ENCODE peak calls at places on chromosomes 11 and 22, in seven cellular contexts. E is OCI-LY7, H is heart right ventricle, V is left ventricle myocardium inferior, C is pancreas, K is psoas muscle, L is fibroblast of lung. N is an unnamed sample.
A peak's percentile ranks its signal among the peaks of the same experiment; 100 is the strongest.

GRCh38 chr11:30706276-30706675 is 120.1 kb upstream of the MPPED2 start:
- DNase-seq in C (no peak), E (no peak), H (no peak), V (no peak), K (no peak), L (no peak), N (no peak)

GRCh38 chr11:76215946-76216345 is 9.6 kb upstream of the WNT11 start:
- DNase-seq in L (no peak), H (peak; percentile 1), V (peak; percentile 3), E (no peak), C (no peak), K (peak; percentile 44), N (no peak)

GRCh38 chr22:38180841-38181452 is 683 bp downstream of the PLA2G6 start:
- DNase-seq in V (peak; percentile 44), E (peak; percentile 55), K (peak; percentile 70), H (no peak), L (peak; percentile 23), C (no peak), N (peak; percentile 37)

GRCh38 chr22:39281126-39281525 is 36.3 kb upstream of the PDGFB start:
- DNase-seq in C (no peak), K (no peak), H (no peak), V (no peak), L (no peak), E (no peak), N (no peak)

GRCh38 chr11:111213256-111213655 is 32.3 kb upstream of the POU2AF2 start:
- DNase-seq in C (no peak), V (no peak), K (no peak), H (no peak), L (no peak), E (no peak), N (no peak)

GRCh38 chr22:24067587-24068376 is 56.7 kb downstream of the CABIN1 start:
- DNase-seq in V (no peak), C (peak; percentile 50), K (no peak), H (no peak), E (peak; percentile 25), L (no peak), N (no peak)

GRCh38 chr11:60498853-60499252 is 6.3 kb downstream of the MS4A12 start:
- DNase-seq in K (no peak), V (no peak), L (no peak), H (no peak), E (peak; percentile 95), C (no peak), N (no peak)

GRCh38 chr11:403761-404431 is 9.9 kb downstream of the PKP3 start:
- DNase-seq in E (no peak), H (no peak), L (no peak), K (peak; percentile 52), V (no peak), C (no peak), N (no peak)

GRCh38 chr11:3853935-3854659 is 1.4 kb upstream of the STIM1 start:
- DNase-seq in H (no peak), E (peak; percentile 93), L (no peak), K (peak; percentile 89), C (peak; percentile 31), V (peak; percentile 21), N (peak; percentile 41)

GRCh38 chr22:41799486-41800347 is 762 bp upstream of the CCDC134 start:
- DNase-seq in H (peak; percentile 48), L (peak; percentile 25), V (peak; percentile 34), K (peak; percentile 70), E (peak; percentile 30), C (peak; percentile 36), N (peak; percentile 15)

GRCh38 chr11:115081972-115082371 is 403.6 kb downstream of the NXPE2 start:
- DNase-seq in K (peak; percentile 63), L (no peak), C (no peak), V (no peak), H (no peak), E (no peak), N (no peak)

GRCh38 chr11:32323814-32324130 is 111.6 kb downstream of the WT1 start:
- DNase-seq in C (no peak), V (no peak), L (no peak), E (no peak), H (no peak), K (no peak), N (no peak)

GRCh38 chr22:19765477-19766234 is 5.1 kb downstream of the TBX1 start:
- DNase-seq in K (no peak), H (peak; percentile 37), E (no peak), C (no peak), V (no peak), L (no peak), N (no peak)

GRCh38 chr11:69644071-69644961 is 3.4 kb downstream of the CCND1 start:
- DNase-seq in H (peak; percentile 87), V (peak; percentile 82), K (peak; percentile 70), L (peak; percentile 97), C (peak; percentile 73), E (no peak), N (peak; percentile 85)

GRCh38 chr11:44659641-44660040 is 67.1 kb upstream of the TSPAN18 start:
- DNase-seq in E (no peak), V (peak; percentile 76), L (no peak), H (peak; percentile 68), C (no peak), K (peak; percentile 67), N (peak; percentile 56)

GRCh38 chr22:37100589-37101127 is 8.9 kb downstream of the TMPRSS6 start:
- DNase-seq in L (no peak), E (no peak), H (no peak), V (no peak), C (no peak), K (no peak), N (no peak)

GRCh38 chr22:50621491-50621880 is 6.5 kb downstream of the ARSA start:
- DNase-seq in K (no peak), H (no peak), L (no peak), E (peak; percentile 70), C (no peak), V (no peak), N (no peak)

GRCh38 chr11:65431452-65432132 is 9.0 kb downstream of the NEAT1 start:
- DNase-seq in E (peak; percentile 77), V (no peak), L (peak; percentile 66), H (no peak), C (no peak), K (no peak), N (no peak)

GRCh38 chr11:120801801-120802689 is 221.9 kb upstream of the TBCEL start:
- DNase-seq in L (peak; percentile 64), K (no peak), E (peak; percentile 72), C (peak; percentile 67), V (peak; percentile 44), H (peak; percentile 44), N (peak; percentile 63)

GRCh38 chr22:45574069-45574703 is 71.5 kb downstream of the FBLN1 start:
- DNase-seq in H (no peak), V (no peak), L (no peak), C (no peak), K (peak; percentile 28), E (no peak), N (no peak)

GRCh38 chr11:110356769-110357671 is 60.6 kb upstream of the RDX start:
- DNase-seq in L (peak; percentile 16), C (peak; percentile 44), K (no peak), V (no peak), H (no peak), E (no peak), N (no peak)

GRCh38 chr11:118900535-118901384 is 17.1 kb downstream of the CXCR5 start:
- DNase-seq in L (no peak), E (no peak), H (no peak), C (peak; percentile 17), V (no peak), K (peak; percentile 51), N (no peak)
- H3K4me1 ChIP-seq in L (no peaks in the 10 kb centered on the region), E (peaks cover 34% of the 10 kb centered on the region), H (no peaks in the 10 kb centered on the region), C (no peaks in the 10 kb centered on the region), V (no peaks in the 10 kb centered on the region), K (peaks cover 4% of the 10 kb centered on the region), N (peaks cover 7% of the 10 kb centered on the region)

GRCh38 chr11:2392241-2392959 is 8.2 kb upstream of the TSSC4 start:
- DNase-seq in E (no peak), H (no peak), K (no peak), V (no peak), L (no peak), C (no peak), N (no peak)

GRCh38 chr11:2390871-2391662 is 9.5 kb upstream of the TSSC4 start:
- DNase-seq in L (peak; percentile 85), H (no peak), E (peak; percentile 77), V (no peak), K (no peak), C (no peak), N (no peak)

GRCh38 chr11:2393111-2393868 is 7.3 kb upstream of the TSSC4 start:
- DNase-seq in L (no peak), H (no peak), V (no peak), C (no peak), E (peak; percentile 82), K (no peak), N (no peak)

GRCh38 chr11:2390091-2390870 is 10.3 kb upstream of the TSSC4 start:
- DNase-seq in H (no peak), C (no peak), E (no peak), K (peak; percentile 78), L (peak; percentile 9), V (no peak), N (no peak)

DNA sequence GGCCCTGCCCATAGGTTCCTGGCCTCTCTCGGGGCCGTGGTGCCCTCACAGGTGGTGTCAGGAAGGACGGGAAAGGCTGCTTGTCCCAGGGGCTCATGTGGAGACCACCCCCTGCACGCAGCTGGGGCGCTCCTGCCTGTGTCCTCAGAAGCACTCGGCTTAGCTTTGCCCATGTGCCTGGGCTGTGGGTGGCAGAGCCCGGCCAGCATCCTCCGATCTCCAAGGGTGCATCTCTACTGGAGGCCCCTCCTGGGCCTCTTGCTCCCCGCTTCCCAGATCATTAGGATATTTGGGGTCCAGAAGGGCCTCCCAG is 8.9 kb upstream of the TSSC4 start:
- DNase-seq in E (no peak), C (no peak), K (no peak), L (no peak), V (no peak), H (no peak), N (no peak)
- H3K27ac ChIP-seq in E (peak overlapping the region; percentile 99), C (no peak overlapping the region), K (no peak overlapping the region), L (peak overlapping the region; percentile 38), V (peak overlapping the region; percentile 77), H (peak overlapping the region; percentile 35), N (peak overlapping the region; percentile 58)

GRCh38 chr11:127037001-127037400 is 36.4 kb upstream of the KIRREL3 start:
- DNase-seq in C (no peak), E (no peak), V (no peak), K (no peak), L (no peak), H (no peak), N (no peak)

GRCh38 chr11:127044535-127044934 is 44.0 kb upstream of the KIRREL3 start:
- DNase-seq in H (no peak), L (no peak), E (no peak), V (no peak), K (no peak), C (no peak), N (no peak)

DNA sequence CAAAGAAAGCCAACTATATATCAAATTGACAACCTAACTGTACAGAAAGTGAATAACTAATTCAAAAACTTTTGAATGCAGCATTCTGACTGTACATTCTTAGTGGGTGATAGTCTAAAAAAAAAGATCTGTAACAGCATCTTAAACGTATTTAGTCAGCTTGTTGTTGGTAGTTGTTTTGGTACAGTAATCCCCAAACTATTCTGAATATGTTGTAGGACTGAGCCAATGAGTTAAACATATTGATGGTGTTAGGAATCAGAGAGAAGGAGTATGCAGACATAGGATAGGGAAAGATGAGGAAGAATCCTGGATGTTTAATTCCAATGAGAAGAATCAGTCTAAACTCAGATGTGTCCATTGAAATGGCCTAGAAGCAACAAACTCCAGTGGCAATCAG is 41.9 kb upstream of the KIRREL3 start:
- DNase-seq in E (no peak), H (no peak), C (no peak), V (no peak), L (no peak), K (no peak), N (no peak)
- H3K4me3 ChIP-seq in E (no peak overlapping the region), H (no peak overlapping the region), C (no peak overlapping the region), V (no peak overlapping the region), L (no peak overlapping the region), K (no peak overlapping the region), N (no peak overlapping the region)

GRCh38 chr11:6646631-6647281 is 8.9 kb downstream of the DCHS1 start:
- DNase-seq in E (peak; percentile 73), H (peak; percentile 47), K (no peak), C (no peak), L (peak; percentile 61), V (peak; percentile 60), N (no peak)
- H3K4me1 ChIP-seq in E (peaks cover 25% of the 10 kb centered on the region), H (peaks cover 19% of the 10 kb centered on the region), K (peaks cover 11% of the 10 kb centered on the region), C (no peaks in the 10 kb centered on the region), L (peaks cover 18% of the 10 kb centered on the region), V (peaks cover 72% of the 10 kb centered on the region), N (no peaks in the 10 kb centered on the region)